ENCODE peak calls at places on chromosomes 12 and 14, in four cellular contexts. One of them, this sample, is unnamed.

GRCh38 chr12:70661762-70662161 is 24.5 kb upstream of the PTPRB start:
- DNase-seq in lung microvascular endothelial cell: peak
- DNase-seq in non-pigmented ciliary epithelial cell: peak
- DNase-seq in stimulated activated CD4-positive, alpha-beta T cell treated with anti-CD3 and anti-CD28 coated beads, Interleukin-1b, Interleukin-23, amount 100 ng/mL, for 1 hour: no peak
- DNase-seq in this sample: no peak

GRCh38 chr12:2955888-2956287 is 3.3 kb upstream of the TEAD4 start:
- DNase-seq in lung microvascular endothelial cell: no peak
- DNase-seq in stimulated activated CD4-positive, alpha-beta T cell treated with anti-CD3 and anti-CD28 coated beads, Interleukin-1b, Interleukin-23, amount 100 ng/mL, for 1 hour: no peak
- DNase-seq in non-pigmented ciliary epithelial cell: no peak
- DNase-seq in this sample: no peak

GRCh38 chr12:57735952-57736742 is 2.4 kb downstream of the AGAP2 start:
- DNase-seq in lung microvascular endothelial cell: no peak
- DNase-seq in non-pigmented ciliary epithelial cell: no peak
- DNase-seq in stimulated activated CD4-positive, alpha-beta T cell treated with anti-CD3 and anti-CD28 coated beads, Interleukin-1b, Interleukin-23, amount 100 ng/mL, for 1 hour: no peak
- DNase-seq in this sample: no peak

GRCh38 chr14:106530423-106531107 is 1004.2 kb downstream of the TMEM121 start:
- DNase-seq in stimulated activated CD4-positive, alpha-beta T cell treated with anti-CD3 and anti-CD28 coated beads, Interleukin-1b, Interleukin-23, amount 100 ng/mL, for 1 hour: no peak
- DNase-seq in lung microvascular endothelial cell: no peak
- DNase-seq in non-pigmented ciliary epithelial cell: no peak
- DNase-seq in this sample: no peak

GRCh38 chr12:85156569-85156968 is 120.4 kb downstream of the LRRIQ1 start:
- DNase-seq in non-pigmented ciliary epithelial cell: no peak
- DNase-seq in lung microvascular endothelial cell: no peak
- DNase-seq in stimulated activated CD4-positive, alpha-beta T cell treated with anti-CD3 and anti-CD28 coated beads, Interleukin-1b, Interleukin-23, amount 100 ng/mL, for 1 hour: no peak
- DNase-seq in this sample: no peak

GRCh38 chr12:5523396-5524115 is 91.6 kb downstream of the NTF3 start:
- DNase-seq in stimulated activated CD4-positive, alpha-beta T cell treated with anti-CD3 and anti-CD28 coated beads, Interleukin-1b, Interleukin-23, amount 100 ng/mL, for 1 hour: no peak
- DNase-seq in lung microvascular endothelial cell: no peak
- DNase-seq in non-pigmented ciliary epithelial cell: no peak
- DNase-seq in this sample: no peak

GRCh38 chr14:35044939-35045797 is 904 bp upstream of the FAM177A1 start:
- DNase-seq in stimulated activated CD4-positive, alpha-beta T cell treated with anti-CD3 and anti-CD28 coated beads, Interleukin-1b, Interleukin-23, amount 100 ng/mL, for 1 hour: no peak
- DNase-seq in non-pigmented ciliary epithelial cell: no peak
- DNase-seq in lung microvascular endothelial cell: no peak
- DNase-seq in this sample: no peak

GRCh38 chr14:59576332-59577294 is at the start of gene CCDC175:
- DNase-seq in stimulated activated CD4-positive, alpha-beta T cell treated with anti-CD3 and anti-CD28 coated beads, Interleukin-1b, Interleukin-23, amount 100 ng/mL, for 1 hour: peak
- DNase-seq in non-pigmented ciliary epithelial cell: peak
- DNase-seq in lung microvascular endothelial cell: peak
- DNase-seq in this sample: peak

GRCh38 chr12:98559666-98560065 is 33.8 kb upstream of the SLC25A3 start:
- DNase-seq in non-pigmented ciliary epithelial cell: no peak
- DNase-seq in lung microvascular endothelial cell: no peak
- DNase-seq in stimulated activated CD4-positive, alpha-beta T cell treated with anti-CD3 and anti-CD28 coated beads, Interleukin-1b, Interleukin-23, amount 100 ng/mL, for 1 hour: no peak
- DNase-seq in this sample: no peak

GRCh38 chr12:50515587-50515986 is 10.8 kb downstream of the DIP2B start:
- DNase-seq in lung microvascular endothelial cell: no peak
- DNase-seq in stimulated activated CD4-positive, alpha-beta T cell treated with anti-CD3 and anti-CD28 coated beads, Interleukin-1b, Interleukin-23, amount 100 ng/mL, for 1 hour: no peak
- DNase-seq in non-pigmented ciliary epithelial cell: no peak
- DNase-seq in this sample: no peak

GRCh38 chr12:124884587-124885438 is 21.1 kb upstream of the SCARB1 start:
- DNase-seq in lung microvascular endothelial cell: no peak
- DNase-seq in stimulated activated CD4-positive, alpha-beta T cell treated with anti-CD3 and anti-CD28 coated beads, Interleukin-1b, Interleukin-23, amount 100 ng/mL, for 1 hour: no peak
- DNase-seq in non-pigmented ciliary epithelial cell: no peak
- DNase-seq in this sample: no peak

GRCh38 chr12:5473076-5473475 is 41.2 kb downstream of the NTF3 start:
- DNase-seq in lung microvascular endothelial cell: peak
- DNase-seq in non-pigmented ciliary epithelial cell: no peak
- DNase-seq in stimulated activated CD4-positive, alpha-beta T cell treated with anti-CD3 and anti-CD28 coated beads, Interleukin-1b, Interleukin-23, amount 100 ng/mL, for 1 hour: no peak
- DNase-seq in this sample: no peak

GRCh38 chr14:100203146-100203545 is 35.8 kb upstream of the YY1 start:
- DNase-seq in stimulated activated CD4-positive, alpha-beta T cell treated with anti-CD3 and anti-CD28 coated beads, Interleukin-1b, Interleukin-23, amount 100 ng/mL, for 1 hour: no peak
- DNase-seq in non-pigmented ciliary epithelial cell: no peak
- DNase-seq in lung microvascular endothelial cell: no peak
- DNase-seq in this sample: no peak